ENCODE peak calls at places on chromosomes 4 and X, in ten cellular contexts. J is psoas muscle, Q is tibial artery, X is pancreas, W is mesendoderm, V is GM12878, M is HL-60, G is brain microvascular endothelial cell, T is suprapubic skin, Y is astrocyte. Z is an unnamed sample.
A peak's percentile ranks its signal among the peaks of the same experiment; 100 is the strongest.

GRCh38 chrX:73577368-73577767 is 14.4 kb downstream of the CHIC1 start:
- DNase-seq in J (no peak), G (peak; percentile 90), X (no peak), Q (no peak), M (no peak), V (no peak), Y (peak; percentile 82), T (no peak), W (peak; percentile 39), Z (no peak)

GRCh38 chr4:109298279-109299010 is 4.0 kb downstream of the COL25A1 start:
- DNase-seq in Y (no peak), M (no peak), V (no peak), Q (no peak), T (no peak), G (peak; percentile 11), J (no peak), W (peak; percentile 70), X (peak; percentile 29), Z (no peak)

GRCh38 chr4:71130827-71131603 is 137.6 kb downstream of the DCK start:
- DNase-seq in T (no peak), X (no peak), V (no peak), W (peak; percentile 20), M (no peak), J (no peak), Q (no peak), G (peak; percentile 72), Y (peak; percentile 78), Z (no peak)

GRCh38 chrX:140710710-140711109 is 1.2 kb downstream of the LINC00632 start:
- DNase-seq in G (peak; percentile 30), M (no peak), Q (no peak), T (no peak), Y (no peak), X (no peak), V (no peak), J (no peak), W (no peak), Z (no peak)

GRCh38 chr4:77600521-77601451 is 4.8 kb upstream of the CXCL13 start:
- DNase-seq in G (peak; percentile 22), J (no peak), Y (no peak), T (no peak), V (no peak), M (no peak), Q (no peak), X (peak; percentile 43), W (peak; percentile 59), Z (no peak)

GRCh38 chrX:20857746-20858145 is 516.5 kb upstream of the CNKSR2 start:
- DNase-seq in Y (peak; percentile 41), Q (no peak), V (no peak), W (peak; percentile 30), G (no peak), T (no peak), J (no peak), M (no peak), X (no peak), Z (no peak)

GRCh38 chr4:37890501-37891220 is at the start of gene TBC1D1:
- DNase-seq in G (no peak), M (peak; percentile 49), T (peak; percentile 66), Q (peak; percentile 95), J (peak; percentile 94), V (no peak), W (peak; percentile 10), Y (no peak), X (peak; percentile 63), Z (peak; percentile 76)

GRCh38 chr4:89619230-89619962 is 217.6 kb downstream of the SNCA start:
- DNase-seq in W (no peak), T (no peak), J (no peak), Q (no peak), X (no peak), M (no peak), G (no peak), V (no peak), Y (no peak), Z (no peak)

GRCh38 chrX:80816051-80816450 is 6.4 kb upstream of the BRWD3 start:
- DNase-seq in Q (no peak), J (no peak), W (peak; percentile 59), G (no peak), T (no peak), X (no peak), V (no peak), Y (no peak), M (no peak), Z (no peak)
- H3K27ac ChIP-seq in Q (no peak overlapping the region), J (no peak overlapping the region), W (no peak overlapping the region), G (no peak overlapping the region), T (no peak overlapping the region), X (no peak overlapping the region), V (no peak overlapping the region), Y (no peak overlapping the region), M (no peak overlapping the region), Z (no peak overlapping the region)

DNA sequence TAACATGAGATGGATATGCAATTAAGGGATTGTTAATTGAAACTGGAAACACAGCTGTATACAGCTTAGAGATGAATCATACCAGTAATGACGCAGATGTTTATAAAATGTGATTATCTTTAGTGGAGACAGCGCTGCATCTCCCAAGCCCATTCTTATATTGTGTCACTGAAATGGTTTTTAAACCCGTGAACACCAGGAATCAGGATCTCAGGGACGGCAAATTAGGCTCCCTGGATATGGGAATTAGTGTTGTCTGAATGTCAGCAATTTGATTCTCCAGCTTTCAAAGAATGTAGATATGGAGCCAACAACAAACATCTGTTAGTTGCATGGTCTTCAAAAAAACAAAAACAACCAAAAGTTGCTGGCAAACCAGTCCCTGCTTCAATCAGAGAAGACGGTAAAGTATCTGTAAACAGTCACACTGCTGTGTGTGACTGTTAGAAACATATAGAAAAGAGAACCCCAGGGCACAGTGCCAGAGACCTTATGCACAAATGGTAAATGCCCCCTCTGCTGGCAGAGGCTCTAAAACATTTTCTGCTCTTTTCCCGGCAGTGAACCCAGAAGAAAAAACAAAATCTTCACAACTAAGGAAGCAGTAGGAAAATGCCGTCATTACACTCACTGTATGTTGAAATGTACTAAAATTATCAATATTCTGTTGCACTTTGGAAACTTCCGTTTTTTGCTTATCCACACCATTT is 351.9 kb upstream of the FTHL17 start:
- DNase-seq in G (peak; percentile 65), J (no peak), Y (peak; percentile 32), W (peak; percentile 53), Q (no peak), T (no peak), X (no peak), M (peak; percentile 11), V (no peak), Z (no peak)
- H3K27ac ChIP-seq in G (peak overlapping the region; percentile 70), J (no peak overlapping the region), Y (no peak overlapping the region), W (no peak overlapping the region), Q (no peak overlapping the region), T (no peak overlapping the region), X (no peak overlapping the region), M (no peak overlapping the region), V (no peak overlapping the region), Z (no peak overlapping the region)

GRCh38 chrX:40470830-40471429 is 109.8 kb upstream of the ATP6AP2 start:
- DNase-seq in V (no peak), M (no peak), G (no peak), W (peak; percentile 65), Y (no peak), J (no peak), Q (no peak), X (no peak), T (no peak), Z (no peak)

GRCh38 chrX:40471965-40472648 is 108.7 kb upstream of the ATP6AP2 start:
- DNase-seq in V (peak; percentile 33), X (peak; percentile 46), J (no peak), Q (no peak), M (no peak), T (no peak), Y (peak; percentile 80), W (peak; percentile 74), G (peak; percentile 30), Z (no peak)

GRCh38 chrX:40473460-40474204 is 107.1 kb upstream of the ATP6AP2 start:
- DNase-seq in Y (no peak), T (no peak), M (no peak), X (no peak), Q (no peak), V (no peak), J (no peak), G (no peak), W (no peak), Z (no peak)

GRCh38 chrX:40476958-40477357 is 103.8 kb upstream of the ATP6AP2 start:
- DNase-seq in W (peak; percentile 61), V (no peak), M (no peak), Q (no peak), G (no peak), J (no peak), X (no peak), Y (no peak), T (no peak), Z (no peak)

DNA sequence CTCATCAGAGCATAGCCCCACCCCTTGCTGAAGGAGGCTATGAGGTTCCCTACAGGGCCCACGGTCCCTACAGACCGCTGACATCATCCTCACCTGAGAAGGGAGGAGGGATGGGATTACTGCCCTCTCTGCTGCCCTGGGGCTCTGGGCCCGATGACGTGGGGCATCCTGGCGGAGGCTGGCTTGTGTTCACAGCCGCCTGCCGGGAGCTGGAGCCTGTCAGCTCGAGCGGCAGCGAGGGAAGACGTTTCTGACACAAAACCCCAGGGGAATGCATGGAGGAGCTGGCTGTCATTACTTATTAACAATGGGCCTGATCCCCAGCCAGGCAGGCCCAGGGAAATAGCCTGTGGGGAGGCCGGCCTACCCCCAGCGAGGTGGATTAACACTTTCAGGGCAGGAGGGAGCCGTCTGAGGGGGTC is 106.6 kb upstream of the ATP6AP2 start:
- DNase-seq in G (no peak), J (no peak), M (no peak), V (no peak), Q (no peak), X (peak; percentile 47), Y (no peak), T (no peak), W (peak; percentile 99), Z (no peak)
- H3K27ac ChIP-seq in G (no peak overlapping the region), J (no peak overlapping the region), M (no peak overlapping the region), V (no peak overlapping the region), Q (no peak overlapping the region), X (peak overlapping the region; percentile 57), Y (no peak overlapping the region), T (no peak overlapping the region), W (peak overlapping the region; percentile 38), Z (no peak overlapping the region)

DNA sequence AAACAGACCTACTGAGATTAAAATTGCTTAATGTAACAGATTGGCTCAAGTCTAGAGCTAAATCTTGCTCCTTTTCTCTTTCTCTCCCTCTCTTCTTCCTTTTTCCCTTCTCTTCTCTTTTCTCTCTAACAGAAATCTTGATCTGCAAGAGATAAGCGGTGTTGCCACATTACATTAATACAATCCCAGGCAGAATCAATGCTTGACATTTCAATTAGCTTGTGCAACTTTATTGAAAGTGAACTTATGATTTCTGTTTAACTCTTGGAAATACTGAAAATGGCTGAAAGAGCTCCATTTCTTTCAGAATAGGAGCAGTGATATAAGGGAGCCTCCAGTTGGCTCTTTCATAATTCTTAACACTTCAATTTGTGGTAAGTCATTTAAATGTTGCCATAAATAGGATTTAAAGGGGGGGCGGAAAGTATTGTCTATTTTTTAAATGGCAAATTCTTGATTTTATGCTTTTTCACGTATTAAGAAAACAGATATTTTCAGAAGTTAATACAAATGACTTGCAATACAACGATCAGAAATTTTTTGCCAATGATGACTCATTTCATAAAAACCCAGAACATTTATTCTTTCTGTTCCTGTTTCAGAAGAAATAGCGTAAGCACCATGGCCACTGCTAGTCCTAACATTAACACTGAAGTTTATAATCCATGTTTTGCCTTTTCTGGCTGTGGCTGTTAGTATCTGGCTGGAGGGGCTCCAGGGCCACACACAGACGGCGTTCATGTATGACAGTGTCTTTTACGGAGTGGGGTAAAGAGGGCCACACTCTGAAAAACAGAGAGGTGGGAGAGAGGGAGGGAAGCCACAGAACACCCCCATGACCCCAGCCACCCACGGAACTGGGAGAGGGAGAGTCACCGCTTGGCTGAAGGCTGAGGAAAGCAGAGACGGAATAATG is 115.7 kb upstream of the FAT1 start:
- DNase-seq in Q (peak; percentile 70), G (peak; percentile 83), V (no peak), Y (peak; percentile 83), J (peak; percentile 58), X (no peak), M (no peak), W (no peak), T (no peak), Z (peak; percentile 62)
- H3K27ac ChIP-seq in Q (peak overlapping the region; percentile 80), G (peak overlapping the region; percentile 99), V (no peak overlapping the region), Y (peak overlapping the region; percentile 79), J (peak overlapping the region; percentile 53), X (no peak overlapping the region), M (no peak overlapping the region), W (no peak overlapping the region), T (peak overlapping the region; percentile 84), Z (no peak overlapping the region)